ENCODE peak calls at places on chromosomes 11 and 22, in nine cellular contexts. O is left cardiac atrium; C is spleen; N is activated CD4-positive, alpha-beta T cell treated with anti-CD3 and anti-CD28 coated beads for 24 hours; R is non-pigmented ciliary epithelial cell; I is activated naive CD8-positive, alpha-beta T cell treated with anti-CD3 and anti-CD28 coated beads, Interleukin-2, amount 50 U/mL, for 24 hours; H is HFFc6; J is NCI-H345; D is GM03348. A is an unnamed sample.

GRCh38 chr22:30742291-30743256 is 47.9 kb downstream of the OSBP2 start:
- DNase-seq in C (no peak), H (no peak), I (no peak), R (no peak), N (no peak), O (no peak), J (no peak), D (no peak), A (no peak)

GRCh38 chr11:73143126-73143838 is 1.2 kb upstream of the FCHSD2 start:
- DNase-seq in J (no peak), R (no peak), C (no peak), O (no peak), I (no peak), D (no peak), N (no peak), H (no peak), A (peak; percentile 56)

GRCh38 chr22:21450320-21450831 is 16.8 kb upstream of the TMEM191C start:
- DNase-seq in N (no peak), D (no peak), R (no peak), I (no peak), O (peak; percentile 10), J (no peak), H (no peak), C (peak; percentile 43), A (no peak)

GRCh38 chr11:75591371-75591770 is 29.3 kb downstream of the SERPINH1 start:
- DNase-seq in O (no peak), R (no peak), I (no peak), N (no peak), J (no peak), H (no peak), C (no peak), D (no peak), A (no peak)

GRCh38 chr11:66986178-66986545 is 11.1 kb downstream of the C11orf86 start:
- DNase-seq in I (no peak), D (no peak), H (no peak), C (no peak), R (no peak), J (no peak), N (no peak), O (no peak), A (no peak)

GRCh38 chr11:111417766-111418435 is 38.8 kb upstream of the POU2AF1 start:
- DNase-seq in D (peak; percentile 18), N (no peak), C (peak; percentile 74), R (peak; percentile 74), H (no peak), I (no peak), J (no peak), O (no peak), A (no peak)

GRCh38 chr22:44292007-44292370 is 20.8 kb downstream of the SHISAL1 start:
- DNase-seq in O (no peak), R (no peak), H (no peak), C (no peak), N (no peak), J (no peak), I (no peak), D (no peak), A (no peak)

GRCh38 chr11:23010790-23011340 is 150.6 kb upstream of the CCDC179 start:
- DNase-seq in C (no peak), J (no peak), O (no peak), I (no peak), N (no peak), D (no peak), H (no peak), R (no peak), A (no peak)

GRCh38 chr22:50260801-50261614 is 475 bp downstream of the MAPK12 start:
- DNase-seq in I (peak; percentile 48), C (no peak), O (peak; percentile 67), N (no peak), R (no peak), H (peak; percentile 49), D (peak; percentile 76), J (peak; percentile 27), A (no peak)

GRCh38 chr22:43811777-43812148 is 342 bp downstream of the EFCAB6 start:
- DNase-seq in I (peak; percentile 9), N (no peak), R (no peak), D (no peak), C (no peak), O (no peak), J (no peak), H (no peak), A (no peak)

GRCh38 chr11:19628018-19628417 is 84.6 kb upstream of the NAV2 start:
- DNase-seq in H (peak; percentile 93), C (no peak), I (no peak), N (no peak), O (peak; percentile 87), D (peak; percentile 87), J (no peak), R (no peak), A (no peak)

GRCh38 chr22:43152355-43153071 is 1.2 kb downstream of the TSPO start:
- DNase-seq in I (peak; percentile 66), O (peak; percentile 84), R (no peak), H (peak; percentile 27), J (peak; percentile 24), N (peak; percentile 32), C (peak; percentile 96), D (peak; percentile 86), A (no peak)

GRCh38 chr11:47308050-47308823 is 38.3 kb downstream of the MADD start:
- DNase-seq in R (no peak), H (no peak), O (no peak), D (no peak), C (no peak), N (no peak), I (no peak), J (no peak), A (no peak)

GRCh38 chr11:104078995-104079394 is 42.6 kb downstream of the DDI1 start:
- DNase-seq in I (no peak), N (no peak), H (no peak), D (no peak), O (no peak), C (no peak), R (no peak), J (no peak), A (no peak)

GRCh38 chr22:46010951-46011626 is 34.1 kb upstream of the WNT7B start:
- DNase-seq in I (no peak), H (no peak), D (no peak), O (peak; percentile 26), J (peak; percentile 9), R (no peak), N (no peak), C (peak; percentile 74), A (no peak)

GRCh38 chr11:62171261-62171723 is 18.7 kb upstream of the SCGB1D1 start:
- DNase-seq in J (peak; percentile 90), H (peak; percentile 65), N (peak; percentile 65), C (no peak), I (peak; percentile 77), O (peak; percentile 78), R (peak; percentile 38), D (peak; percentile 82), A (peak; percentile 45)